ENCODE peak calls at places on chromosomes 11 and 22, in ten cellular contexts. One of them, this sample, is unnamed.

GRCh38 chr11:65013692-65014145 is 241 bp upstream of the ARL2 start:
- DNase-seq in naive B cell: peak; percentile 93
- DNase-seq in LHCN-M2: peak; percentile 88
- DNase-seq in stimulated activated CD8-positive, alpha-beta memory T cell treated with anti-CD3 and anti-CD28 coated beads, Interleukin-15, amount 100 ng/mL, for 4 hours: peak; percentile 81
- DNase-seq in activated naive CD8-positive, alpha-beta T cell treated with anti-CD3 and anti-CD28 coated beads, Interleukin-2, amount 50 U/mL, for 16 hours: peak; percentile 75
- DNase-seq in cardiac fibroblast: peak; percentile 88
- DNase-seq in left cardiac atrium: peak; percentile 96
- DNase-seq in HS-5: peak; percentile 71
- DNase-seq in KBM-7: no peak
- DNase-seq in caudate nucleus: peak; percentile 93
- DNase-seq in this sample: peak; percentile 90

GRCh38 chr22:30002861-30003489 is 77.3 kb upstream of the HORMAD2 start:
- DNase-seq in naive B cell: no peak
- DNase-seq in LHCN-M2: no peak
- DNase-seq in stimulated activated CD8-positive, alpha-beta memory T cell treated with anti-CD3 and anti-CD28 coated beads, Interleukin-15, amount 100 ng/mL, for 4 hours: no peak
- DNase-seq in activated naive CD8-positive, alpha-beta T cell treated with anti-CD3 and anti-CD28 coated beads, Interleukin-2, amount 50 U/mL, for 16 hours: no peak
- DNase-seq in cardiac fibroblast: no peak
- DNase-seq in left cardiac atrium: no peak
- DNase-seq in HS-5: no peak
- DNase-seq in KBM-7: no peak
- DNase-seq in caudate nucleus: no peak
- DNase-seq in this sample: no peak

GRCh38 chr11:36469063-36469462 is 41.0 kb downstream of the TRAF6 start:
- DNase-seq in naive B cell: no peak
- DNase-seq in LHCN-M2: peak; percentile 65
- DNase-seq in stimulated activated CD8-positive, alpha-beta memory T cell treated with anti-CD3 and anti-CD28 coated beads, Interleukin-15, amount 100 ng/mL, for 4 hours: no peak
- DNase-seq in activated naive CD8-positive, alpha-beta T cell treated with anti-CD3 and anti-CD28 coated beads, Interleukin-2, amount 50 U/mL, for 16 hours: no peak
- DNase-seq in cardiac fibroblast: peak; percentile 56
- DNase-seq in left cardiac atrium: no peak
- DNase-seq in HS-5: no peak
- DNase-seq in KBM-7: peak; percentile 61
- DNase-seq in caudate nucleus: no peak
- DNase-seq in this sample: no peak

GRCh38 chr11:103586756-103587155 is 449.7 kb upstream of the DDI1 start:
- DNase-seq in naive B cell: no peak
- DNase-seq in LHCN-M2: peak; percentile 80
- DNase-seq in stimulated activated CD8-positive, alpha-beta memory T cell treated with anti-CD3 and anti-CD28 coated beads, Interleukin-15, amount 100 ng/mL, for 4 hours: no peak
- DNase-seq in activated naive CD8-positive, alpha-beta T cell treated with anti-CD3 and anti-CD28 coated beads, Interleukin-2, amount 50 U/mL, for 16 hours: no peak
- DNase-seq in cardiac fibroblast: peak; percentile 41
- DNase-seq in left cardiac atrium: no peak
- DNase-seq in HS-5: no peak
- DNase-seq in KBM-7: no peak
- DNase-seq in caudate nucleus: no peak
- DNase-seq in this sample: no peak

GRCh38 chr22:24944224-24944937 is 2.1 kb downstream of the LHFPL7 start:
- DNase-seq in naive B cell: no peak
- DNase-seq in LHCN-M2: no peak
- DNase-seq in stimulated activated CD8-positive, alpha-beta memory T cell treated with anti-CD3 and anti-CD28 coated beads, Interleukin-15, amount 100 ng/mL, for 4 hours: no peak
- DNase-seq in activated naive CD8-positive, alpha-beta T cell treated with anti-CD3 and anti-CD28 coated beads, Interleukin-2, amount 50 U/mL, for 16 hours: no peak
- DNase-seq in cardiac fibroblast: no peak
- DNase-seq in left cardiac atrium: no peak
- DNase-seq in HS-5: no peak
- DNase-seq in KBM-7: no peak
- DNase-seq in caudate nucleus: no peak
- DNase-seq in this sample: no peak

GRCh38 chr11:76693791-76694190 is 23.2 kb upstream of the LRRC32 start:
- DNase-seq in naive B cell: no peak
- DNase-seq in LHCN-M2: no peak
- DNase-seq in stimulated activated CD8-positive, alpha-beta memory T cell treated with anti-CD3 and anti-CD28 coated beads, Interleukin-15, amount 100 ng/mL, for 4 hours: no peak
- DNase-seq in activated naive CD8-positive, alpha-beta T cell treated with anti-CD3 and anti-CD28 coated beads, Interleukin-2, amount 50 U/mL, for 16 hours: no peak
- DNase-seq in cardiac fibroblast: no peak
- DNase-seq in left cardiac atrium: no peak
- DNase-seq in HS-5: no peak
- DNase-seq in KBM-7: no peak
- DNase-seq in caudate nucleus: no peak
- DNase-seq in this sample: no peak

GRCh38 chr11:45436966-45437365 is 150.8 kb upstream of the SYT13 start:
- DNase-seq in naive B cell: no peak
- DNase-seq in LHCN-M2: no peak
- DNase-seq in stimulated activated CD8-positive, alpha-beta memory T cell treated with anti-CD3 and anti-CD28 coated beads, Interleukin-15, amount 100 ng/mL, for 4 hours: no peak
- DNase-seq in activated naive CD8-positive, alpha-beta T cell treated with anti-CD3 and anti-CD28 coated beads, Interleukin-2, amount 50 U/mL, for 16 hours: no peak
- DNase-seq in cardiac fibroblast: no peak
- DNase-seq in left cardiac atrium: no peak
- DNase-seq in HS-5: no peak
- DNase-seq in KBM-7: no peak
- DNase-seq in caudate nucleus: no peak
- DNase-seq in this sample: no peak

GRCh38 chr22:38973289-38974169 is 8.6 kb upstream of the APOBEC3B start:
- DNase-seq in naive B cell: no peak
- DNase-seq in LHCN-M2: no peak
- DNase-seq in stimulated activated CD8-positive, alpha-beta memory T cell treated with anti-CD3 and anti-CD28 coated beads, Interleukin-15, amount 100 ng/mL, for 4 hours: no peak
- DNase-seq in activated naive CD8-positive, alpha-beta T cell treated with anti-CD3 and anti-CD28 coated beads, Interleukin-2, amount 50 U/mL, for 16 hours: no peak
- DNase-seq in cardiac fibroblast: peak; percentile 48
- DNase-seq in left cardiac atrium: peak; percentile 40
- DNase-seq in HS-5: no peak
- DNase-seq in KBM-7: peak; percentile 48
- DNase-seq in caudate nucleus: no peak
- DNase-seq in this sample: no peak

GRCh38 chr11:3163241-3163981 is 1.7 kb downstream of the OSBPL5 start:
- DNase-seq in naive B cell: no peak
- DNase-seq in LHCN-M2: no peak
- DNase-seq in stimulated activated CD8-positive, alpha-beta memory T cell treated with anti-CD3 and anti-CD28 coated beads, Interleukin-15, amount 100 ng/mL, for 4 hours: no peak
- DNase-seq in activated naive CD8-positive, alpha-beta T cell treated with anti-CD3 and anti-CD28 coated beads, Interleukin-2, amount 50 U/mL, for 16 hours: no peak
- DNase-seq in cardiac fibroblast: no peak
- DNase-seq in left cardiac atrium: peak; percentile 17
- DNase-seq in HS-5: no peak
- DNase-seq in KBM-7: peak; percentile 14
- DNase-seq in caudate nucleus: no peak
- DNase-seq in this sample: peak; percentile 58

GRCh38 chr11:117664897-117665296 is 132.1 kb downstream of the DSCAML1 start:
- DNase-seq in naive B cell: no peak
- DNase-seq in LHCN-M2: no peak
- DNase-seq in stimulated activated CD8-positive, alpha-beta memory T cell treated with anti-CD3 and anti-CD28 coated beads, Interleukin-15, amount 100 ng/mL, for 4 hours: no peak
- DNase-seq in activated naive CD8-positive, alpha-beta T cell treated with anti-CD3 and anti-CD28 coated beads, Interleukin-2, amount 50 U/mL, for 16 hours: no peak
- DNase-seq in cardiac fibroblast: no peak
- DNase-seq in left cardiac atrium: peak; percentile 30
- DNase-seq in HS-5: no peak
- DNase-seq in KBM-7: no peak
- DNase-seq in caudate nucleus: peak; percentile 20
- DNase-seq in this sample: no peak

GRCh38 chr11:76588455-76589325 is 81.9 kb downstream of the LRRC32 start:
- DNase-seq in naive B cell: peak; percentile 35
- DNase-seq in LHCN-M2: no peak
- DNase-seq in stimulated activated CD8-positive, alpha-beta memory T cell treated with anti-CD3 and anti-CD28 coated beads, Interleukin-15, amount 100 ng/mL, for 4 hours: no peak
- DNase-seq in activated naive CD8-positive, alpha-beta T cell treated with anti-CD3 and anti-CD28 coated beads, Interleukin-2, amount 50 U/mL, for 16 hours: no peak
- DNase-seq in cardiac fibroblast: peak; percentile 73
- DNase-seq in left cardiac atrium: peak; percentile 84
- DNase-seq in HS-5: no peak
- DNase-seq in KBM-7: peak; percentile 94
- DNase-seq in caudate nucleus: no peak
- DNase-seq in this sample: no peak